ENCODE peak calls at places on chromosomes 7 and 10, in four cellular contexts. One of them, this sample, is unnamed.

GRCh38 chr7:87218941-87219544 is 489 bp downstream of the TMEM243 start:
- DNase-seq in lower lobe of right lung: peak; percentile 90
- DNase-seq in breast epithelium: no peak
- DNase-seq in fibroblast of lung: peak; percentile 49
- DNase-seq in this sample: peak; percentile 50

GRCh38 chr10:116826803-116827202 is 22.5 kb upstream of the ENO4 start:
- DNase-seq in lower lobe of right lung: no peak
- DNase-seq in breast epithelium: no peak
- DNase-seq in fibroblast of lung: peak; percentile 96
- DNase-seq in this sample: no peak

GRCh38 chr10:47249881-47250280 is 50.1 kb upstream of the GDF10 start:
- DNase-seq in lower lobe of right lung: no peak
- DNase-seq in breast epithelium: no peak
- DNase-seq in fibroblast of lung: no peak
- DNase-seq in this sample: no peak

GRCh38 chr10:108303149-108303548 is 1138.6 kb upstream of the SORCS1 start:
- DNase-seq in lower lobe of right lung: no peak
- DNase-seq in breast epithelium: no peak
- DNase-seq in fibroblast of lung: peak; percentile 11
- DNase-seq in this sample: no peak

GRCh38 chr10:13056461-13057077 is 43.4 kb upstream of the OPTN start:
- DNase-seq in lower lobe of right lung: no peak
- DNase-seq in breast epithelium: no peak
- DNase-seq in fibroblast of lung: peak; percentile 12
- DNase-seq in this sample: no peak

GRCh38 chr10:62046522-62047239 is 145.2 kb downstream of the ARID5B start:
- DNase-seq in lower lobe of right lung: no peak
- DNase-seq in breast epithelium: no peak
- DNase-seq in fibroblast of lung: peak; percentile 80
- DNase-seq in this sample: peak; percentile 40

GRCh38 chr7:82685214-82685613 is 241.6 kb upstream of the CACNA2D1 start:
- DNase-seq in lower lobe of right lung: no peak
- DNase-seq in breast epithelium: no peak
- DNase-seq in fibroblast of lung: peak; percentile 12
- DNase-seq in this sample: no peak

GRCh38 chr7:95525503-95525902 is 39.8 kb downstream of the ASB4 start:
- DNase-seq in lower lobe of right lung: no peak
- DNase-seq in breast epithelium: no peak
- DNase-seq in fibroblast of lung: no peak
- DNase-seq in this sample: no peak

GRCh38 chr10:120266037-120266436 is 191.0 kb upstream of the PLPP4 start:
- DNase-seq in lower lobe of right lung: no peak
- DNase-seq in breast epithelium: no peak
- DNase-seq in fibroblast of lung: no peak
- DNase-seq in this sample: no peak

GRCh38 chr7:30642789-30643188 is 39.5 kb downstream of the CRHR2 start:
- DNase-seq in lower lobe of right lung: no peak
- DNase-seq in breast epithelium: no peak
- DNase-seq in fibroblast of lung: no peak
- DNase-seq in this sample: no peak

GRCh38 chr10:132536964-132537712 is 449 bp upstream of the INPP5A start:
- DNase-seq in lower lobe of right lung: peak; percentile 100
- DNase-seq in breast epithelium: peak; percentile 100
- DNase-seq in fibroblast of lung: peak; percentile 97
- DNase-seq in this sample: peak; percentile 100
- TF ChIP-seq CTCF in lower lobe of right lung: peak; percentile 42
- TF ChIP-seq CTCF in breast epithelium: no peak
- TF ChIP-seq CTCF in fibroblast of lung: peak; percentile 15
- TF ChIP-seq CTCF in this sample: no peak

DNA sequence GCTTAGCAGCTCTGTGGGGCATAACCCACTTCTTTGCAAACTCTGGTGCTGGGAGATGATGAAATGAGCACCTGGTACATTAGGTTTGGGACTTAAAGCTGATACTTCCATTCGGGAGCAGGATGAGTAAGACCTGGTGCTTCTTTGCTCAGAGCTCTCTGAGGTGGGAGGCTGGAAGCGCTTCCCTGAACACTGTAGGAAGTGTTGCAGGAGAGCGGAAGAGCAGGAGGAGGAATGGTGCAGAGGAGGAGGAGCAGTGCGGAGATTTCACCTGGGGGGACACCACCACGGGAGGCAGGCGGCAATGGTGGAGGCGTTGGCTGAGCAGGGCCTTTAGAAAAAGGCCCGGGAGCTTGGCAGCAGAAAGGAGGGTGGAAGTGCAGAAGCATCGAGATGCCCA is 142.5 kb downstream of the MGMT start:
- DNase-seq in lower lobe of right lung: no peak
- DNase-seq in breast epithelium: no peak
- DNase-seq in fibroblast of lung: no peak
- DNase-seq in this sample: no peak
- TF ChIP-seq CTCF in lower lobe of right lung: no peak
- TF ChIP-seq CTCF in breast epithelium: no peak
- TF ChIP-seq CTCF in fibroblast of lung: no peak
- TF ChIP-seq CTCF in this sample: no peak

GRCh38 chr10:49538381-49539319 is at the start of gene ERCC6:
- DNase-seq in lower lobe of right lung: peak; percentile 99
- DNase-seq in breast epithelium: peak; percentile 96
- DNase-seq in fibroblast of lung: peak; percentile 98
- DNase-seq in this sample: peak; percentile 98
- TF ChIP-seq CTCF in lower lobe of right lung: peak; percentile 19
- TF ChIP-seq CTCF in breast epithelium: no peak
- TF ChIP-seq CTCF in fibroblast of lung: no peak
- TF ChIP-seq CTCF in this sample: no peak

GRCh38 chr10:91298224-91298862 is 77.9 kb downstream of the PCGF5 start:
- DNase-seq in lower lobe of right lung: peak; percentile 76
- DNase-seq in breast epithelium: peak; percentile 80
- DNase-seq in fibroblast of lung: peak; percentile 83
- DNase-seq in this sample: peak; percentile 86

GRCh38 chr10:91300011-91300575 is 79.6 kb downstream of the PCGF5 start:
- DNase-seq in lower lobe of right lung: no peak
- DNase-seq in breast epithelium: no peak
- DNase-seq in fibroblast of lung: no peak
- DNase-seq in this sample: no peak

GRCh38 chr10:91295346-91295745 is 74.9 kb downstream of the PCGF5 start:
- DNase-seq in lower lobe of right lung: no peak
- DNase-seq in breast epithelium: no peak
- DNase-seq in fibroblast of lung: peak; percentile 74
- DNase-seq in this sample: no peak

GRCh38 chr10:91294134-91294906 is 73.9 kb downstream of the PCGF5 start:
- DNase-seq in lower lobe of right lung: no peak
- DNase-seq in breast epithelium: no peak
- DNase-seq in fibroblast of lung: peak; percentile 50
- DNase-seq in this sample: no peak

GRCh38 chr10:91296471-91296870 is 76.0 kb downstream of the PCGF5 start:
- DNase-seq in lower lobe of right lung: no peak
- DNase-seq in breast epithelium: no peak
- DNase-seq in fibroblast of lung: peak; percentile 29
- DNase-seq in this sample: no peak
- TF ChIP-seq CTCF in lower lobe of right lung: no peak
- TF ChIP-seq CTCF in breast epithelium: no peak
- TF ChIP-seq CTCF in fibroblast of lung: peak; percentile 29
- TF ChIP-seq CTCF in this sample: no peak

GRCh38 chr7:37493810-37494209 is 45.1 kb upstream of the ELMO1 start:
- DNase-seq in lower lobe of right lung: no peak
- DNase-seq in breast epithelium: no peak
- DNase-seq in fibroblast of lung: no peak
- DNase-seq in this sample: no peak

GRCh38 chr7:37491919-37492694 is 43.4 kb upstream of the ELMO1 start:
- DNase-seq in lower lobe of right lung: no peak
- DNase-seq in breast epithelium: no peak
- DNase-seq in fibroblast of lung: no peak
- DNase-seq in this sample: no peak

GRCh38 chr7:37494940-37495339 is 46.3 kb upstream of the ELMO1 start:
- DNase-seq in lower lobe of right lung: no peak
- DNase-seq in breast epithelium: no peak
- DNase-seq in fibroblast of lung: no peak
- DNase-seq in this sample: no peak

GRCh38 chr7:37493123-37493522 is 44.5 kb upstream of the ELMO1 start:
- DNase-seq in lower lobe of right lung: no peak
- DNase-seq in breast epithelium: no peak
- DNase-seq in fibroblast of lung: no peak
- DNase-seq in this sample: no peak

GRCh38 chr7:37495574-37496184 is 47.0 kb upstream of the ELMO1 start:
- DNase-seq in lower lobe of right lung: no peak
- DNase-seq in breast epithelium: no peak
- DNase-seq in fibroblast of lung: peak; percentile 3
- DNase-seq in this sample: no peak
- TF ChIP-seq CTCF in lower lobe of right lung: peak; percentile 78
- TF ChIP-seq CTCF in breast epithelium: peak; percentile 38
- TF ChIP-seq CTCF in fibroblast of lung: peak; percentile 73
- TF ChIP-seq CTCF in this sample: peak; percentile 79

This sample was measured in activated CD8-positive, alpha-beta T cell treated with anti-CD3 and anti-CD28 coated beads for 36 hours.